ENCODE peak calls at places on chromosomes 2 and 18, in four cellular contexts. One of them, this sample, is unnamed.

GRCh38 chr2:173657996-173658717 is 303.5 kb downstream of the CDCA7 start:
- DNase-seq in HCT116: peak
- DNase-seq in K562: no peak
- DNase-seq in H1: no peak
- DNase-seq in this sample: no peak

GRCh38 chr2:119579457-119580295 is 35.4 kb downstream of the CFAP221 start:
- DNase-seq in HCT116: no peak
- DNase-seq in K562: no peak
- DNase-seq in H1: no peak
- DNase-seq in this sample: no peak

GRCh38 chr2:157158111-157158510 is 99.4 kb upstream of the GALNT5 start:
- DNase-seq in HCT116: no peak
- DNase-seq in K562: no peak
- DNase-seq in H1: no peak
- DNase-seq in this sample: no peak

GRCh38 chr2:207226243-207226642 is 60.5 kb upstream of the KLF7 start:
- DNase-seq in HCT116: no peak
- DNase-seq in K562: no peak
- DNase-seq in H1: no peak
- DNase-seq in this sample: no peak

GRCh38 chr2:191571163-191571769 is 106.7 kb upstream of the NABP1 start:
- DNase-seq in HCT116: peak
- DNase-seq in K562: peak
- DNase-seq in H1: no peak
- DNase-seq in this sample: no peak

GRCh38 chr2:147808520-147808919 is 36.3 kb upstream of the ACVR2A start:
- DNase-seq in HCT116: no peak
- DNase-seq in K562: no peak
- DNase-seq in H1: no peak
- DNase-seq in this sample: no peak

GRCh38 chr2:240966906-240967680 is 31.3 kb upstream of the SNED1 start:
- DNase-seq in HCT116: no peak
- DNase-seq in K562: no peak
- DNase-seq in H1: no peak
- DNase-seq in this sample: no peak

GRCh38 chr2:231696004-231696367 is 12.3 kb upstream of the PTMA start:
- DNase-seq in HCT116: no peak
- DNase-seq in K562: no peak
- DNase-seq in H1: no peak
- DNase-seq in this sample: no peak

GRCh38 chr18:51191139-51191717 is 6.3 kb downstream of the MEX3C start:
- DNase-seq in HCT116: no peak
- DNase-seq in K562: no peak
- DNase-seq in H1: no peak
- DNase-seq in this sample: no peak

GRCh38 chr18:39198376-39198775 is 1632.8 kb upstream of the CELF4 start:
- DNase-seq in HCT116: no peak
- DNase-seq in K562: no peak
- DNase-seq in H1: no peak
- DNase-seq in this sample: no peak

GRCh38 chr2:195660265-195660890 is 3.4 kb downstream of the SLC39A10 start:
- DNase-seq in HCT116: no peak
- DNase-seq in K562: peak
- DNase-seq in H1: no peak
- DNase-seq in this sample: no peak

GRCh38 chr2:84487298-84487996 is 28.4 kb upstream of the SUCLG1 start:
- DNase-seq in HCT116: no peak
- DNase-seq in K562: no peak
- DNase-seq in H1: no peak
- DNase-seq in this sample: no peak

GRCh38 chr18:13653746-13654455 is 72.5 kb downstream of the FAM210A start:
- DNase-seq in HCT116: no peak
- DNase-seq in K562: no peak
- DNase-seq in H1: no peak
- DNase-seq in this sample: no peak

GRCh38 chr18:5900249-5900648 is 4.9 kb upstream of the TMEM200C start:
- DNase-seq in HCT116: no peak
- DNase-seq in K562: no peak
- DNase-seq in H1: no peak
- DNase-seq in this sample: no peak

GRCh38 chr18:4750392-4751346 is 295.6 kb upstream of the DLGAP1 start:
- DNase-seq in HCT116: no peak
- DNase-seq in K562: no peak
- DNase-seq in H1: no peak
- DNase-seq in this sample: no peak

GRCh38 chr2:171146633-171147032 is 14.1 kb downstream of the TLK1 start:
- DNase-seq in HCT116: no peak
- DNase-seq in K562: no peak
- DNase-seq in H1: no peak
- DNase-seq in this sample: no peak

GRCh38 chr2:40105593-40105992 is 326.5 kb upstream of the THUMPD2 start:
- DNase-seq in HCT116: no peak
- DNase-seq in K562: no peak
- DNase-seq in H1: no peak
- DNase-seq in this sample: no peak

GRCh38 chr2:160970052-160970846 is 190.0 kb upstream of the TANK start:
- DNase-seq in HCT116: peak
- DNase-seq in K562: peak
- DNase-seq in H1: peak
- DNase-seq in this sample: no peak

GRCh38 chr2:61922714-61923113 is 17.2 kb downstream of the COMMD1 start:
- DNase-seq in HCT116: no peak
- DNase-seq in K562: no peak
- DNase-seq in H1: no peak
- DNase-seq in this sample: no peak

GRCh38 chr18:48545690-48546365 is 7.0 kb downstream of the CTIF start:
- DNase-seq in HCT116: no peak
- DNase-seq in K562: peak
- DNase-seq in H1: no peak
- DNase-seq in this sample: no peak

GRCh38 chr18:10912790-10913560 is 236.4 kb downstream of the PIEZO2 start:
- DNase-seq in HCT116: no peak
- DNase-seq in K562: no peak
- DNase-seq in H1: no peak
- DNase-seq in this sample: no peak

GRCh38 chr18:58190842-58191530 is 147.0 kb downstream of the NEDD4L start:
- DNase-seq in HCT116: no peak
- DNase-seq in K562: no peak
- DNase-seq in H1: no peak
- DNase-seq in this sample: no peak

GRCh38 chr18:76493213-76494107 is 1.6 kb downstream of the ZNF516 start:
- DNase-seq in HCT116: no peak
- DNase-seq in K562: peak
- DNase-seq in H1: no peak
- DNase-seq in this sample: no peak

GRCh38 chr2:109685453-109685852 is 71.3 kb downstream of the SOWAHC start:
- DNase-seq in HCT116: no peak
- DNase-seq in K562: no peak
- DNase-seq in H1: no peak
- DNase-seq in this sample: no peak

GRCh38 chr2:218465987-218466633 is 47.2 kb downstream of the VIL1 start:
- DNase-seq in HCT116: no peak
- DNase-seq in K562: no peak
- DNase-seq in H1: no peak
- DNase-seq in this sample: no peak

GRCh38 chr2:237322564-237322963 is 91.4 kb downstream of the COL6A3 start:
- DNase-seq in HCT116: peak
- DNase-seq in K562: no peak
- DNase-seq in H1: no peak
- DNase-seq in this sample: no peak

GRCh38 chr18:23377669-23378469 is 75.2 kb upstream of the RIOK3 start:
- DNase-seq in HCT116: peak
- DNase-seq in K562: no peak
- DNase-seq in H1: no peak
- DNase-seq in this sample: peak

GRCh38 chr18:59127047-59127446 is 12.6 kb upstream of the SEC11C start:
- DNase-seq in HCT116: no peak
- DNase-seq in K562: no peak
- DNase-seq in H1: no peak
- DNase-seq in this sample: no peak

GRCh38 chr2:165528691-165529090 is 59.2 kb downstream of the CSRNP3 start:
- DNase-seq in HCT116: no peak
- DNase-seq in K562: no peak
- DNase-seq in H1: no peak
- DNase-seq in this sample: no peak

GRCh38 chr18:58599106-58599505 is 29.8 kb downstream of the ALPK2 start:
- DNase-seq in HCT116: no peak
- DNase-seq in K562: no peak
- DNase-seq in H1: no peak
- DNase-seq in this sample: no peak

GRCh38 chr18:36372902-36373301 is 75.4 kb downstream of the FHOD3 start:
- DNase-seq in HCT116: no peak
- DNase-seq in K562: no peak
- DNase-seq in H1: no peak
- DNase-seq in this sample: no peak

GRCh38 chr2:71609958-71610357 is 156.6 kb downstream of the DYSF start:
- DNase-seq in HCT116: peak
- DNase-seq in K562: no peak
- DNase-seq in H1: no peak
- DNase-seq in this sample: no peak

GRCh38 chr2:181305151-181306123 is 151.7 kb upstream of the ITGA4 start:
- DNase-seq in HCT116: no peak
- DNase-seq in K562: no peak
- DNase-seq in H1: no peak
- DNase-seq in this sample: peak

GRCh38 chr18:13756261-13756660 is 29.8 kb downstream of the RNMT start:
- DNase-seq in HCT116: no peak
- DNase-seq in K562: no peak
- DNase-seq in H1: no peak
- DNase-seq in this sample: no peak

GRCh38 chr2:187009483-187010239 is 160.7 kb upstream of the ZSWIM2 start:
- DNase-seq in HCT116: no peak
- DNase-seq in K562: no peak
- DNase-seq in H1: no peak
- DNase-seq in this sample: no peak

GRCh38 chr2:187013058-187013457 is 164.1 kb upstream of the ZSWIM2 start:
- DNase-seq in HCT116: no peak
- DNase-seq in K562: no peak
- DNase-seq in H1: no peak
- DNase-seq in this sample: no peak

GRCh38 chr2:187008111-187008510 is 159.1 kb upstream of the ZSWIM2 start:
- DNase-seq in HCT116: no peak
- DNase-seq in K562: no peak
- DNase-seq in H1: no peak
- DNase-seq in this sample: no peak

GRCh38 chr2:187011206-187011605 is 162.2 kb upstream of the ZSWIM2 start:
- DNase-seq in HCT116: no peak
- DNase-seq in K562: no peak
- DNase-seq in H1: no peak
- DNase-seq in this sample: no peak
- TF ChIP-seq JUND in HCT116: no peak
- TF ChIP-seq JUND in K562: no peak
- TF ChIP-seq JUND in H1: no peak
- TF ChIP-seq JUND in this sample: no peak

GRCh38 chr2:163808406-163808805 is 72.6 kb upstream of the FIGN start:
- DNase-seq in HCT116: no peak
- DNase-seq in K562: no peak
- DNase-seq in H1: no peak
- DNase-seq in this sample: no peak

DNA sequence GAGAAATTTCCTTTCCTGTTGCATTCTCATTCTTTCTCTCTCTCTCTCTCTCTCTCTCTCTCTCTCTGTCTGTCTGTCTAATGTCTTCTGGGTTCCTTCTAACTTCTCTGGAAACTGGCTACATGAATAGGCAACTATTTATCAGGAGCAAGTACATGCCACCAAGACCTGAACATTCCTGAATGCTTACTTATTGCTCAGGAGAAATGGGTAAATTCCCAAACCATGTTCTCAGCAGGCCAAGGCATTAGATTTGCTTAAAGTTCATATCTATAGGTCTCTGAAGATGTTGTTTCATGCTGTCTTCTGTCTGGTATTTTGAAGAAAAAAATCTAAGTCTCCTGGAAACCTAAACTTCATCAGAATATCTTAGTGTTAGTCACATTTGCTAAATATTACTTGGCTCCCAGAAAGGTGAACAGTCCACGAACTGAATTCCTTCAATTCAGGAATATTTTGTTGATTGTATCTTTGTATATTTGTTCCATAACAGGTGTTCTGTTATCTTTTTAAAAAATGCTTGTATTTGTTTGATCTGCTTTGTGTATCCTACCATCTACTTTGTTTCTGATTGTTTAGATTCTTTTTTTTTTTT is 77.2 kb upstream of the FIGN start:
- DNase-seq in HCT116: no peak
- DNase-seq in K562: no peak
- DNase-seq in H1: no peak
- DNase-seq in this sample: no peak
- TF ChIP-seq EGR1 in HCT116: no peak
- TF ChIP-seq EGR1 in K562: no peak
- TF ChIP-seq EGR1 in H1: no peak
- TF ChIP-seq EGR1 in this sample: no peak

DNA sequence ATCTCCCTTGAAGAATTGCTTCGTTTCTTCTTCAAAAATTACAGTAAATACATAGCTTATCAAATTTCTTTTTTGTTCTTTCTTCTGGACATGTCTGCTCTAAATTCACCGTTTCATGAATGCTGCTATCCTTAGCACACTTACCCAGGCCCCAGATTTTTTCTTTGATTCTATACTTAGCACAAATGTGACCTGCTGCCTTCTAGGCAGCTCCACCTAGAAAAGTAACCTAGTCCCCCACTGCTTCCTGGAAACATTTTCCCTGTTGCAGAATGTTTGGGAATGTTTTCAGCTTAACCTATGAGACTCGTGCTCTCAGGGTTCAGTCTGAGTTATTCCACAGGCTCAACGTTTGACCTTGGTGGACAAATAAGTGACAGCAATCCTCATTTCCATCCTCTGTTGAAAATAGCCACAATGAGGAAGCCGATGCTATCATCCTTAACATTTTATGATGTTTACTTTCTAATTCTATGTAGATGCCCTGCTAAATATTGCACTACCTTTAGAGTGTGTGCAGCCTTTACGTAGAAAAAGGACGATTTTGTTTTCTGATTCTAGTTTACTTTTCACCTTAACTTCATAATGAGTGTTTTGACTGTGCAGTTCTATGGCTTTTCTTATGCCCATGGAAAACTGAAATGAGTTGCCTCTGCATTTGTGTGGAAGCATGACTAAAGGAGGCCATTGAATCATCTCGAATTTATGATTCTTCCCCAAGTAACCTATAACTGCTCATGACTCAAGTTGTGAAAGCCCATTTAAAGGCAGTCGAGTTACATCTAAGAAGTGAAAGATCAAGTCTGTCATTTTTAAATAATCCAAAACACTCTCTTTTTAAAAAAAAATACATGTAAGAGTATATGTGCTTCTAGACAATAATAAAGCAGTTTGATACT is 47.7 kb downstream of the TMEM182 start:
- DNase-seq in HCT116: no peak
- DNase-seq in K562: no peak
- DNase-seq in H1: no peak
- DNase-seq in this sample: no peak
- TF ChIP-seq JUND in HCT116: no peak
- TF ChIP-seq JUND in K562: no peak
- TF ChIP-seq JUND in H1: no peak
- TF ChIP-seq JUND in this sample: no peak

GRCh38 chr18:75201936-75202335 is 7.0 kb downstream of the PTGR3 start:
- DNase-seq in HCT116: no peak
- DNase-seq in K562: no peak
- DNase-seq in H1: no peak
- DNase-seq in this sample: no peak
- TF ChIP-seq EGR1 in HCT116: no peak
- TF ChIP-seq EGR1 in K562: no peak
- TF ChIP-seq EGR1 in H1: no peak
- TF ChIP-seq EGR1 in this sample: no peak

This sample was measured in GM12878.